ENCODE peak calls at places on chromosomes 11 and 22, in five cellular contexts. M is activated B cell treated with CpG ODN at 0.5 μM for 24 hours, J is cardiac fibroblast, Y is endothelial cell of umbilical vein, I is endothelial cell. P is an unnamed sample.

GRCh38 chr11:131246589-131247164 is 123.7 kb upstream of the NTM start:
- DNase-seq in M (no peak), J (no peak), Y (no peak), I (peak), P (no peak)

GRCh38 chr11:110903378-110903777 is 191.1 kb upstream of the ARHGAP20 start:
- DNase-seq in M (no peak), J (no peak), Y (no peak), I (no peak), P (no peak)

GRCh38 chr22:44693145-44693544 is 8.9 kb upstream of the PRR5 start:
- DNase-seq in M (no peak), J (no peak), Y (no peak), I (no peak), P (no peak)

GRCh38 chr11:107043242-107043991 is 25.1 kb upstream of the GUCY1A2 start:
- DNase-seq in M (no peak), J (peak), Y (no peak), I (no peak), P (no peak)

GRCh38 chr11:15941206-15941770 is 415.1 kb downstream of the SOX6 start:
- DNase-seq in M (no peak), J (peak), Y (peak), I (peak), P (no peak)

GRCh38 chr11:95152878-95153856 is 63.5 kb downstream of the ENDOD1 start:
- DNase-seq in M (no peak), J (no peak), Y (no peak), I (no peak), P (no peak)

GRCh38 chr11:102603091-102603490 is 22.0 kb downstream of the MMP20 start:
- DNase-seq in M (no peak), J (peak), Y (no peak), I (no peak), P (no peak)

GRCh38 chr22:44369916-44370804 is 57.4 kb upstream of the SHISAL1 start:
- DNase-seq in M (no peak), J (no peak), Y (no peak), I (no peak), P (no peak)

GRCh38 chr22:16954060-16954403 is 54.0 kb downstream of the GAB4 start:
- DNase-seq in M (no peak), J (no peak), Y (no peak), I (no peak), P (no peak)

GRCh38 chr22:26524870-26525269 is 12.6 kb upstream of the TFIP11 start:
- DNase-seq in M (no peak), J (no peak), Y (no peak), I (no peak), P (no peak)

GRCh38 chr11:119115484-119116234 is 5.7 kb upstream of the HINFP start:
- DNase-seq in M (no peak), J (no peak), Y (no peak), I (no peak), P (peak)

GRCh38 chr11:115226556-115226955 is 277.7 kb downstream of the CADM1 start:
- DNase-seq in M (no peak), J (peak), Y (peak), I (peak), P (no peak)

GRCh38 chr22:21568207-21569075 is 927 bp downstream of the UBE2L3 start:
- DNase-seq in M (no peak), J (peak), Y (peak), I (peak), P (peak)

GRCh38 chr11:32434387-32435151 is 770 bp downstream of the WT1 start:
- DNase-seq in M (no peak), J (peak), Y (no peak), I (peak), P (no peak)
- TF ChIP-seq CTCF in M (no peak), J (peak), Y (no peak), I (no peak), P (no peak)

DNA sequence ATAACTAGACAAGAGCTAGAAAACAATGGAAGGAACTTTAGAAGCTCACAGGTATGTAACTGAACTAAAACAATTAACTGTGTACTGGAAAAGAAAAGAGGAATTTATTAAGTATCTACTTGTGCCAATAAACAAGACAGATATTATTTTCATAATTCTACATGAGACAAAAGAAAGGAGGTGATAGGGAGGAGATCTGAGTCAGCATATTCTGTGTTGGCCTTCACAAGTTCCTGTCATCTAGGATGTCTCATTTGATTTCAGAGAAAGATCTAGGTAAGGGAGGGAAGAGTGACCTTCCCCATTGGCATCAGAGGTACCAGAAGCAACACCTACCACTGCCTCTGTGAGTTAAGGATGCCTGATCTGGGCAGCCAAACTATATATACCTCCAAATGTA is 34.8 kb upstream of the TEAD1 start:
- DNase-seq in M (no peak), J (no peak), Y (no peak), I (no peak), P (no peak)
- TF ChIP-seq CTCF in M (no peak), J (no peak), Y (no peak), I (no peak), P (no peak)

GRCh38 chr11:109641549-109641948 is 219.6 kb downstream of the C11orf87 start:
- DNase-seq in M (no peak), J (peak), Y (no peak), I (peak), P (no peak)
- TF ChIP-seq CTCF in M (no peak), J (peak), Y (no peak), I (no peak), P (no peak)

GRCh38 chr11:87879118-87879517 is 296.1 kb downstream of the RAB38 start:
- DNase-seq in M (no peak), J (peak), Y (no peak), I (no peak), P (no peak)

GRCh38 chr11:87878373-87878779 is 296.9 kb downstream of the RAB38 start:
- DNase-seq in M (no peak), J (peak), Y (peak), I (peak), P (no peak)
- TF ChIP-seq CTCF in M (no peak), J (peak), Y (peak), I (peak), P (no peak)

GRCh38 chr11:13775471-13775870 is 107.0 kb downstream of the FAR1 start:
- DNase-seq in M (no peak), J (no peak), Y (no peak), I (no peak), P (no peak)

GRCh38 chr11:13772223-13773046 is 104.0 kb downstream of the FAR1 start:
- DNase-seq in M (no peak), J (peak), Y (peak), I (peak), P (no peak)

GRCh38 chr11:13778345-13778744 is 109.9 kb downstream of the FAR1 start:
- DNase-seq in M (no peak), J (no peak), Y (no peak), I (no peak), P (no peak)

GRCh38 chr11:13777341-13777985 is 109.0 kb downstream of the FAR1 start:
- DNase-seq in M (no peak), J (no peak), Y (no peak), I (no peak), P (no peak)

DNA sequence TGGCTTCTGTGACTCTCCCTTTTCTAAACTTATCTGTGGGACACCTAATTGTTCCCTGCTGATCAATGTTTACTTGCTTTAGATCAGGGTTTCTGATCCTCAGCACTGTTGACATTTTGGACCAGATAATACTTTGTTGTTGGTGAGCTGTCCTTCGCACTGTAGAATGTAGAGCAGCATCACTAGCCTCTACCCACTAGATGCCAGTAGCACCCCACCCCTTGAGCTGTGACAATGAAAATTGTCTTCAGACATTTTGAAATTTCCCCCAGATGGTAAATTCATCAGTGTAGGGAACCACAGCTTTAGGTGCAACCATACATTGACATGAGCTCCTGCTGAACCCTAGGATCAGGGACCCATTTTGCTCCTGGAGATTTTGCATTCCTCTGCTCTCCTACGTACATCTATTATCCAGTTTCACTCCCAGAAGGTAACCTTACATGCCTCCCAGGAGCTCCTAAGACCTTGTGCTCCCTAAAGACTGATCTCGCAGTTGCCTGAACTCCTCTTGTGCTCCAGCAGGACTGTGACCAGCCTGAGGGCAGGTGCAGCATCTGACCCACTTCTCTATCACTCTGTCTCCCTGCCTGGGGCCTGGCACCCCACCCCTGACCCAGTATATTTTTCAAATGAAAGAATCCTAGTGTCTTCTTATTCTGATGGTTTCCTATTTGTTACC is 107.8 kb downstream of the FAR1 start:
- DNase-seq in M (no peak), J (no peak), Y (no peak), I (peak), P (peak)
- TF ChIP-seq CTCF in M (no peak), J (peak), Y (no peak), I (no peak), P (peak)

DNA sequence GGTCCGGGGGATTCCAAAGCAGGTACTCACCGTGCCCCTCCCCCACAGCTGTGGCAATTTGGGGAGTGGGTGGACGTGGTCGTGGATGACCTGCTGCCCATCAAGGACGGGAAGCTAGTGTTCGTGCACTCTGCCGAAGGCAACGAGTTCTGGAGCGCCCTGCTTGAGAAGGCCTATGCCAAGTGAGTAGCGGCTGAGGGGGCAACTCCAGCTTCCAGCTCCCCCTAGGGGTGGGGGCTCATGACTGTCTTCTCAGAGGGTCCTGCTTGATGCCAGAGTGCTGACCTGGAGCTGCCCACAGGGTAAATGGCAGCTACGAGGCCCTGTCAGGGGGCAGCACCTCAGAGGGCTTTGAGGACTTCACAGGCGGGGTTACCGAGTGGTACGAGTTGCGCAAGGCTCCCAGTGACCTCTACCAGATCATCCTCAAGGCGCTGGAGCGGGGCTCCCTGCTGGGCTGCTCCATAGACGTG is 4.2 kb downstream of the CAPN1 start:
- DNase-seq in M (no peak), J (no peak), Y (no peak), I (no peak), P (no peak)
- TF ChIP-seq CTCF in M (no peak), J (no peak), Y (no peak), I (no peak), P (no peak)

GRCh38 chr11:70029115-70029830 is 48.8 kb upstream of the ANO1 start:
- DNase-seq in M (no peak), J (no peak), Y (no peak), I (no peak), P (no peak)

GRCh38 chr11:70029831-70030811 is 48.0 kb upstream of the ANO1 start:
- DNase-seq in M (no peak), J (no peak), Y (no peak), I (no peak), P (no peak)

GRCh38 chr11:70026726-70027125 is 51.4 kb upstream of the ANO1 start:
- DNase-seq in M (no peak), J (no peak), Y (no peak), I (no peak), P (no peak)

GRCh38 chr11:70027451-70027850 is 50.7 kb upstream of the ANO1 start:
- DNase-seq in M (no peak), J (no peak), Y (no peak), I (no peak), P (no peak)

DNA sequence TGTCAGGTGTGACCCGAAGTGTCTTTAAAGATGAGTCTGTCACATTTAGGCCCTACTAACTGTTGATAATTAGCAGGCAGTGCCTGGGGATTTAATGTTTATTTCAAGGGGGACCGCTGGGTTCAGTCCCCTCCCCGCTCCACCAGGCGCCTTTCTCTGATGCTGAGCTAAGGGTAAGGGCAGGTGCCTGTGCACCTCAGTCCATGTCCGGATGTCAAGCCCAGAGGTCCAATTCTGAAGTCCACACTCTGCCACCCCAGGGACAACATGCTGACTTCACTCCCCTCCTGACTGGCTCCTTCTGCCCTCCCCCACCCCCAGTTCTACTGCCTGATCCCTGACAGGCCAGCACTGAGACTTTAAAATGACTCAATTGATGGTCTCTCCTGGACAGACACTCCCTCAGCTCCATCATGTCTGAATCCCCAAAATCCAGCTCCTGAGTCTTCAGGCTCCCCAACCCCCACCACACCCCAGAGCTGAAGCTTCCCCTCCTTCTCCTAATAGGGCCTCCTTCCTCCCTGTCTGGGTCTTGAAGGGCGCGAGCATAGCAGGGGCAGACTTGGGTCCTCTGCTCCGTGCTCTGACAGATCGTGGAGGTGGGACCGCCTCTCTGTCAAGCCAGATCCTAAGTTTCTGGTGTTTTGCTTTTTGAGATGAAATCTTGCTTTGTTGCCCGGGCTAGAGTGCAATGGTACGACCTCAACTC is 49.8 kb upstream of the ANO1 start:
- DNase-seq in M (no peak), J (no peak), Y (no peak), I (no peak), P (no peak)
- TF ChIP-seq CTCF in M (no peak), J (no peak), Y (no peak), I (no peak), P (no peak)

P was measured in CD4-positive, alpha-beta T cell.